ENCODE peak calls at places on chromosomes 11 and 22, in nine cellular contexts. S is CD4-positive, alpha-beta T cell; C is uterus; V is IMR-90; W is CD8-positive, alpha-beta T cell; Q is H9; Y is upper lobe of right lung; Z is tibial artery; X is right lobe of liver. L is an unnamed sample.

GRCh38 chr11:15276616-15277015 is 161.9 kb downstream of the INSC start:
- DNase-seq in V (peak; percentile 4), Q (no peak), Z (no peak), Y (no peak), C (no peak), X (no peak), W (no peak), S (no peak), L (no peak)

GRCh38 chr22:25563757-25564319 is 637 bp upstream of the GRK3 start:
- DNase-seq in Y (no peak), Q (no peak), X (no peak), C (no peak), Z (no peak), V (peak; percentile 6), W (no peak), S (no peak), L (no peak)

GRCh38 chr11:76674517-76675400 is 4.2 kb upstream of the LRRC32 start:
- DNase-seq in S (no peak), W (no peak), Q (no peak), C (no peak), Y (no peak), Z (no peak), X (no peak), V (no peak), L (no peak)

GRCh38 chr11:128506999-128507591 is 80.3 kb downstream of the ETS1 start:
- DNase-seq in Y (peak; percentile 76), C (peak; percentile 89), S (no peak), Z (peak; percentile 93), W (no peak), Q (no peak), V (peak; percentile 96), X (peak; percentile 69), L (peak; percentile 93)

GRCh38 chr11:16117989-16118810 is 238.1 kb downstream of the SOX6 start:
- DNase-seq in Q (no peak), S (no peak), V (no peak), Z (no peak), X (no peak), Y (no peak), W (no peak), C (no peak), L (no peak)

GRCh38 chr22:47196493-47196849 is 434.0 kb downstream of the TBC1D22A start:
- DNase-seq in C (no peak), V (no peak), Y (no peak), X (peak; percentile 23), W (no peak), S (no peak), Q (no peak), Z (no peak), L (no peak)

GRCh38 chr11:25928076-25928475 is 403.9 kb upstream of the ANO3 start:
- DNase-seq in S (no peak), V (no peak), X (no peak), W (no peak), Q (no peak), Z (no peak), Y (no peak), C (no peak), L (no peak)

GRCh38 chr11:134552749-134553148 is 140.7 kb upstream of the B3GAT1 start:
- DNase-seq in C (no peak), W (no peak), Q (no peak), Z (no peak), V (no peak), X (no peak), S (no peak), Y (no peak), L (no peak)

GRCh38 chr11:130865772-130866114 is 50.5 kb downstream of the SNX19 start:
- DNase-seq in C (no peak), X (peak; percentile 90), Q (no peak), W (no peak), S (no peak), V (no peak), Y (no peak), Z (no peak), L (peak; percentile 85)

GRCh38 chr11:118068206-118068944 is 8.5 kb upstream of the TMPRSS4 start:
- DNase-seq in Z (no peak), Y (no peak), C (no peak), S (no peak), Q (peak; percentile 77), W (no peak), V (no peak), X (no peak), L (no peak)

GRCh38 chr22:50310949-50311444 is 3.6 kb upstream of the PLXNB2 start:
- DNase-seq in V (no peak), S (no peak), X (no peak), C (no peak), W (no peak), Z (peak; percentile 59), Y (no peak), Q (no peak), L (no peak)

GRCh38 chr11:34758262-34758661 is 137.4 kb downstream of the EHF start:
- DNase-seq in C (no peak), V (peak; percentile 6), Y (no peak), Q (no peak), Z (no peak), W (no peak), X (peak; percentile 54), S (no peak), L (no peak)

GRCh38 chr11:12263141-12263693 is 114.2 kb upstream of the PARVA start:
- DNase-seq in S (no peak), W (no peak), Z (no peak), V (peak; percentile 60), Y (no peak), Q (no peak), X (no peak), C (no peak), L (no peak)
- H3K27ac ChIP-seq in S (no peak overlapping the region), W (no peak overlapping the region), Z (peak overlapping the region; percentile 1), V (no peak overlapping the region), Y (no peak overlapping the region), Q (no peak overlapping the region), X (no peak overlapping the region), C (no peak overlapping the region), L (no peak overlapping the region)

DNA sequence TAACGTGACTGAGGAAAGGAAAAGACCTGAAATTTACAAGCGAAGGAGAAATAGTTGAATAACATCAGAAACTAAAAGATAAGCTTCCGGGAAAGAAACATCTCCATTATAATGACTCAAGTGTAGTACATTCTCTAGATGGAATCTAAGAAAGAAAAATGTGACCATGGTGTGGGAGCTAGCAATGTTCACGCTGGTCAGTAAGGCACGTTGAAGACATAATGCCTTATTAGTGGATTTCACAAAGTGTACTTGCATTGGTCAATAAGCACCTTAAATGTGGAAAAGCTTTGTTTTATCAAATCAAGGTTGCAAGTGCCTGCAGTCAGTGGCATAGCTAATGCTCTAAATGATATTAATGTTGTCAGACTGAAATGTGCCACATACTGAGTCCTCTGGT is 2.8 kb upstream of the LARGE1 start:
- DNase-seq in Q (no peak), X (no peak), W (no peak), Y (no peak), Z (no peak), V (peak; percentile 28), S (no peak), C (no peak), L (no peak)
- TF ChIP-seq CTCF in Q (no peak), X (no peak), W (no peak), Y (no peak), Z (no peak), V (no peak), S (no peak), C (no peak), L (no peak)

GRCh38 chr11:2443406-2443805 is 908 bp downstream of the TRPM5 start:
- DNase-seq in W (no peak), Y (no peak), Z (peak; percentile 51), S (no peak), C (no peak), V (no peak), X (peak; percentile 38), Q (no peak), L (no peak)

GRCh38 chr11:2444301-2445106 is at the start of the genes KCNQ1 and TRPM5:
- DNase-seq in S (peak; percentile 73), Z (peak; percentile 62), C (no peak), W (peak; percentile 64), V (no peak), X (peak; percentile 54), Y (peak; percentile 92), Q (peak; percentile 88), L (no peak)

GRCh38 chr11:2442554-2442953 is 1.8 kb downstream of the TRPM5 start:
- DNase-seq in S (no peak), C (no peak), V (no peak), X (no peak), Y (no peak), Q (no peak), W (no peak), Z (no peak), L (no peak)

GRCh38 chr11:2445107-2445947 is 519 bp downstream of the KCNQ1 start:
- DNase-seq in Q (no peak), W (no peak), S (no peak), Y (peak; percentile 77), X (peak; percentile 44), Z (peak; percentile 55), C (no peak), V (no peak), L (no peak)

DNA sequence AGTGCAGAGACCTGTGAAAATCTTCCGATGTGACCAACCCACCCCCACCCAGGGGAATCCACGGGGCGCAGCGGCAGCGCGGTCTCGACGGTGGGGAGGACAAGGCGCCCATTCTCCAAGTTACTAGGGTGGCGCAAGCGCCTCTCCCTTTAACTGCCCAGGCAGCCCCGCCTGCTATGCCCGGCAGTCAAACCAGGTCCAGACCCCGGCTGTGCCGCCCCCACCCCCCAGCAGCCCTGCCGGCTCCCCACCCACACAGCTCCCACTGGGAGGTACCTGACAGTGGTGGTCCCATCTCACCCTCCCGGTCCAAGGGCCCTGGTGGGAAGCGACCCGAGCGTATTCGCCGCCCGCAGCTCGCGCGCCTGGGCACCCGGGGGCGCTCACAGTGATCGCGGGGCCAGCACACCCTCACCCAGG is 423 bp downstream of the TRPM5 start:
- DNase-seq in Y (peak; percentile 73), W (no peak), Z (peak; percentile 63), Q (no peak), V (no peak), S (no peak), C (no peak), X (peak; percentile 48), L (no peak)
- H3K27ac ChIP-seq in Y (no peak overlapping the region), W (no peak overlapping the region), Z (no peak overlapping the region), Q (no peak overlapping the region), V (no peak overlapping the region), S (no peak overlapping the region), C (no peak overlapping the region), X (no peak overlapping the region), L (no peak overlapping the region)

GRCh38 chr11:17561466-17562001 is 14.5 kb downstream of the OTOG start:
- DNase-seq in Y (no peak), C (no peak), X (peak; percentile 31), Z (no peak), S (no peak), V (no peak), Q (peak; percentile 19), W (no peak), L (peak; percentile 62)

GRCh38 chr11:17561111-17561415 is 14.0 kb downstream of the OTOG start:
- DNase-seq in S (no peak), Q (no peak), W (no peak), Y (no peak), X (peak; percentile 16), Z (no peak), C (no peak), V (no peak), L (no peak)

GRCh38 chr11:17563961-17564686 is 17.1 kb downstream of the OTOG start:
- DNase-seq in W (no peak), S (no peak), V (no peak), Z (no peak), Y (no peak), Q (no peak), X (peak; percentile 20), C (no peak), L (peak; percentile 17)

GRCh38 chr11:17564687-17565042 is 17.6 kb downstream of the OTOG start:
- DNase-seq in X (no peak), Y (no peak), Z (no peak), S (no peak), Q (peak; percentile 38), V (no peak), C (no peak), W (no peak), L (no peak)

GRCh38 chr11:17563248-17563647 is 16.2 kb downstream of the OTOG start:
- DNase-seq in W (no peak), Y (no peak), Z (no peak), Q (peak; percentile 56), V (no peak), X (peak; percentile 36), S (no peak), C (no peak), L (peak; percentile 69)
- TF ChIP-seq CTCF in W (no peak), Y (no peak), Z (no peak), Q (peak; percentile 45), V (no peak), X (no peak), S (no peak), C (no peak), L (no peak)

L was measured in coronary artery.